ENCODE peak calls at places on chromosomes 2 and 18, in ten cellular contexts. D, S, E, Y, A, L, U, M, T and I are unnamed samples.

GRCh38 chr2:132830321-132830720 is 160.3 kb upstream of the LYPD1 start:
- DNase-seq in D (no peak), S (no peak), E (no peak), Y (no peak), A (no peak), L (no peak), U (no peak), M (no peak), T (no peak), I (no peak)

GRCh38 chr18:58579561-58580047 is 49.3 kb downstream of the ALPK2 start:
- DNase-seq in D (no peak), S (no peak), E (no peak), Y (peak; percentile 63), A (no peak), L (no peak), U (no peak), M (no peak), T (peak; percentile 71), I (no peak)

GRCh38 chr2:10014418-10015190 is 28.7 kb upstream of the KLF11 start:
- DNase-seq in D (no peak), S (no peak), E (no peak), Y (no peak), A (no peak), L (no peak), U (no peak), M (no peak), T (no peak), I (no peak)

GRCh38 chr2:158914066-158914465 is 54.4 kb upstream of the TANC1 start:
- DNase-seq in D (no peak), S (no peak), E (no peak), Y (no peak), A (no peak), L (no peak), U (no peak), M (no peak), T (no peak), I (no peak)

GRCh38 chr2:37671816-37672103 is 318 bp upstream of the CDC42EP3 start:
- DNase-seq in D (no peak), S (no peak), E (no peak), Y (peak; percentile 67), A (no peak), L (no peak), U (no peak), M (no peak), T (no peak), I (no peak)

GRCh38 chr2:120722211-120722602 is 13.5 kb upstream of the GLI2 start:
- DNase-seq in D (no peak), S (no peak), E (no peak), Y (no peak), A (no peak), L (no peak), U (no peak), M (no peak), T (no peak), I (no peak)

GRCh38 chr2:27033253-27033852 is 588 bp downstream of the TMEM214 start:
- DNase-seq in D (no peak), S (no peak), E (no peak), Y (no peak), A (no peak), L (no peak), U (no peak), M (no peak), T (no peak), I (no peak)

GRCh38 chr2:170518911-170519310 is 196.2 kb upstream of the SP5 start:
- DNase-seq in D (no peak), S (no peak), E (no peak), Y (no peak), A (no peak), L (no peak), U (no peak), M (no peak), T (no peak), I (no peak)

GRCh38 chr18:63553117-63553516 is 10.9 kb downstream of the SERPINB12 start:
- DNase-seq in D (no peak), S (peak; percentile 56), E (no peak), Y (no peak), A (no peak), L (peak; percentile 23), U (no peak), M (no peak), T (peak; percentile 48), I (no peak)